ENCODE peak calls at places on chromosomes 12 and 14, in ten cellular contexts. One of them, this sample, is unnamed.

GRCh38 chr14:99537399-99537798 is 56.2 kb downstream of the CCNK start:
- DNase-seq in A549: peak; percentile 48
- DNase-seq in T47D: no peak
- DNase-seq in stimulated activated CD4-positive, alpha-beta T cell treated with anti-CD3 and anti-CD28 coated beads, Interleukin-4, amount 100 ng/mL, for 1 hour: no peak
- DNase-seq in skeletal muscle cell: no peak
- DNase-seq in GM06990: no peak
- DNase-seq in nephron progenitor cell: no peak
- DNase-seq in left ventricle myocardium inferior: peak; percentile 41
- DNase-seq in ELF-1: peak; percentile 75
- DNase-seq in posterior cingulate gyrus: no peak
- DNase-seq in this sample: peak; percentile 56

GRCh38 chr12:92518071-92518470 is 184.7 kb upstream of the PLEKHG7 start:
- DNase-seq in A549: no peak
- DNase-seq in T47D: no peak
- DNase-seq in stimulated activated CD4-positive, alpha-beta T cell treated with anti-CD3 and anti-CD28 coated beads, Interleukin-4, amount 100 ng/mL, for 1 hour: no peak
- DNase-seq in skeletal muscle cell: no peak
- DNase-seq in GM06990: no peak
- DNase-seq in nephron progenitor cell: no peak
- DNase-seq in left ventricle myocardium inferior: no peak
- DNase-seq in ELF-1: no peak
- DNase-seq in posterior cingulate gyrus: no peak
- DNase-seq in this sample: no peak

GRCh38 chr12:6264402-6265037 is 46.0 kb upstream of the PLEKHG6 start:
- DNase-seq in A549: no peak
- DNase-seq in T47D: peak; percentile 86
- DNase-seq in stimulated activated CD4-positive, alpha-beta T cell treated with anti-CD3 and anti-CD28 coated beads, Interleukin-4, amount 100 ng/mL, for 1 hour: no peak
- DNase-seq in skeletal muscle cell: no peak
- DNase-seq in GM06990: no peak
- DNase-seq in nephron progenitor cell: no peak
- DNase-seq in left ventricle myocardium inferior: no peak
- DNase-seq in ELF-1: no peak
- DNase-seq in posterior cingulate gyrus: no peak
- DNase-seq in this sample: no peak

GRCh38 chr12:52280319-52280795 is 5.9 kb downstream of the KRT86 start:
- DNase-seq in A549: peak; percentile 100
- DNase-seq in T47D: peak; percentile 80
- DNase-seq in stimulated activated CD4-positive, alpha-beta T cell treated with anti-CD3 and anti-CD28 coated beads, Interleukin-4, amount 100 ng/mL, for 1 hour: no peak
- DNase-seq in skeletal muscle cell: peak; percentile 85
- DNase-seq in GM06990: no peak
- DNase-seq in nephron progenitor cell: no peak
- DNase-seq in left ventricle myocardium inferior: no peak
- DNase-seq in ELF-1: no peak
- DNase-seq in posterior cingulate gyrus: no peak
- DNase-seq in this sample: peak; percentile 83

GRCh38 chr14:100317897-100318808 is 5.0 kb upstream of the SLC25A47 start:
- DNase-seq in A549: peak; percentile 63
- DNase-seq in T47D: peak; percentile 64
- DNase-seq in stimulated activated CD4-positive, alpha-beta T cell treated with anti-CD3 and anti-CD28 coated beads, Interleukin-4, amount 100 ng/mL, for 1 hour: peak; percentile 73
- DNase-seq in skeletal muscle cell: no peak
- DNase-seq in GM06990: peak; percentile 84
- DNase-seq in nephron progenitor cell: peak; percentile 73
- DNase-seq in left ventricle myocardium inferior: peak; percentile 81
- DNase-seq in ELF-1: peak; percentile 88
- DNase-seq in posterior cingulate gyrus: peak; percentile 52
- DNase-seq in this sample: peak; percentile 77

GRCh38 chr12:47509398-47509851 is 196.4 kb downstream of the RPAP3 start:
- DNase-seq in A549: peak; percentile 11
- DNase-seq in T47D: peak; percentile 6
- DNase-seq in stimulated activated CD4-positive, alpha-beta T cell treated with anti-CD3 and anti-CD28 coated beads, Interleukin-4, amount 100 ng/mL, for 1 hour: no peak
- DNase-seq in skeletal muscle cell: peak; percentile 8
- DNase-seq in GM06990: no peak
- DNase-seq in nephron progenitor cell: no peak
- DNase-seq in left ventricle myocardium inferior: no peak
- DNase-seq in ELF-1: no peak
- DNase-seq in posterior cingulate gyrus: no peak
- DNase-seq in this sample: no peak

GRCh38 chr12:127107744-127108143 is 1159.2 kb upstream of the TMEM132C start:
- DNase-seq in A549: no peak
- DNase-seq in T47D: no peak
- DNase-seq in stimulated activated CD4-positive, alpha-beta T cell treated with anti-CD3 and anti-CD28 coated beads, Interleukin-4, amount 100 ng/mL, for 1 hour: no peak
- DNase-seq in skeletal muscle cell: no peak
- DNase-seq in GM06990: no peak
- DNase-seq in nephron progenitor cell: no peak
- DNase-seq in left ventricle myocardium inferior: no peak
- DNase-seq in ELF-1: no peak
- DNase-seq in posterior cingulate gyrus: no peak
- DNase-seq in this sample: no peak

GRCh38 chr14:105162374-105162979 is 6.1 kb downstream of the JAG2 start:
- DNase-seq in A549: no peak
- DNase-seq in T47D: no peak
- DNase-seq in stimulated activated CD4-positive, alpha-beta T cell treated with anti-CD3 and anti-CD28 coated beads, Interleukin-4, amount 100 ng/mL, for 1 hour: no peak
- DNase-seq in skeletal muscle cell: no peak
- DNase-seq in GM06990: no peak
- DNase-seq in nephron progenitor cell: no peak
- DNase-seq in left ventricle myocardium inferior: no peak
- DNase-seq in ELF-1: no peak
- DNase-seq in posterior cingulate gyrus: no peak
- DNase-seq in this sample: no peak

GRCh38 chr12:117384735-117385134 is 23.3 kb upstream of the NOS1 start:
- DNase-seq in A549: no peak
- DNase-seq in T47D: no peak
- DNase-seq in stimulated activated CD4-positive, alpha-beta T cell treated with anti-CD3 and anti-CD28 coated beads, Interleukin-4, amount 100 ng/mL, for 1 hour: no peak
- DNase-seq in skeletal muscle cell: no peak
- DNase-seq in GM06990: no peak
- DNase-seq in nephron progenitor cell: no peak
- DNase-seq in left ventricle myocardium inferior: no peak
- DNase-seq in ELF-1: no peak
- DNase-seq in posterior cingulate gyrus: no peak
- DNase-seq in this sample: no peak

GRCh38 chr14:45946251-45946650 is 693.2 kb upstream of the MIS18BP1 start:
- DNase-seq in A549: no peak
- DNase-seq in T47D: no peak
- DNase-seq in stimulated activated CD4-positive, alpha-beta T cell treated with anti-CD3 and anti-CD28 coated beads, Interleukin-4, amount 100 ng/mL, for 1 hour: no peak
- DNase-seq in skeletal muscle cell: no peak
- DNase-seq in GM06990: no peak
- DNase-seq in nephron progenitor cell: no peak
- DNase-seq in left ventricle myocardium inferior: no peak
- DNase-seq in ELF-1: no peak
- DNase-seq in posterior cingulate gyrus: no peak
- DNase-seq in this sample: no peak

GRCh38 chr12:2609020-2609419 is 185.8 kb upstream of the FKBP4 start:
- DNase-seq in A549: no peak
- DNase-seq in T47D: no peak
- DNase-seq in stimulated activated CD4-positive, alpha-beta T cell treated with anti-CD3 and anti-CD28 coated beads, Interleukin-4, amount 100 ng/mL, for 1 hour: no peak
- DNase-seq in skeletal muscle cell: no peak
- DNase-seq in GM06990: no peak
- DNase-seq in nephron progenitor cell: no peak
- DNase-seq in left ventricle myocardium inferior: no peak
- DNase-seq in ELF-1: no peak
- DNase-seq in posterior cingulate gyrus: peak; percentile 36
- DNase-seq in this sample: no peak

GRCh38 chr12:32031109-32031508 is 71.9 kb downstream of the RESF1 start:
- DNase-seq in A549: no peak
- DNase-seq in T47D: no peak
- DNase-seq in stimulated activated CD4-positive, alpha-beta T cell treated with anti-CD3 and anti-CD28 coated beads, Interleukin-4, amount 100 ng/mL, for 1 hour: no peak
- DNase-seq in skeletal muscle cell: no peak
- DNase-seq in GM06990: no peak
- DNase-seq in nephron progenitor cell: no peak
- DNase-seq in left ventricle myocardium inferior: no peak
- DNase-seq in ELF-1: no peak
- DNase-seq in posterior cingulate gyrus: no peak
- DNase-seq in this sample: no peak

GRCh38 chr14:24314377-24315193 is 3.3 kb downstream of the LTB4R start:
- DNase-seq in A549: no peak
- DNase-seq in T47D: no peak
- DNase-seq in stimulated activated CD4-positive, alpha-beta T cell treated with anti-CD3 and anti-CD28 coated beads, Interleukin-4, amount 100 ng/mL, for 1 hour: no peak
- DNase-seq in skeletal muscle cell: no peak
- DNase-seq in GM06990: no peak
- DNase-seq in nephron progenitor cell: no peak
- DNase-seq in left ventricle myocardium inferior: no peak
- DNase-seq in ELF-1: no peak
- DNase-seq in posterior cingulate gyrus: no peak
- DNase-seq in this sample: no peak